ENCODE peak calls at places on chromosomes 12 and 14, in four cellular contexts. M is HCT116, L is Panc1, D is K562. X is an unnamed sample.

GRCh38 chr12:104462931-104463339 is 6.2 kb downstream of the CHST11 start:
- DNase-seq in M (no peak), L (no peak), D (peak; percentile 62), X (no peak)

GRCh38 chr14:77133718-77134338 is 7.8 kb downstream of the ZDHHC22 start:
- DNase-seq in M (no peak), L (no peak), D (peak; percentile 66), X (peak; percentile 58)

GRCh38 chr14:62003701-62004100 is 241.5 kb downstream of the SNAPC1 start:
- DNase-seq in M (no peak), L (no peak), D (no peak), X (no peak)

GRCh38 chr12:80175307-80175930 is 76.1 kb downstream of the OTOGL start:
- DNase-seq in M (no peak), L (no peak), D (no peak), X (no peak)

GRCh38 chr12:12156116-12156515 is 85.4 kb downstream of the BCL2L14 start:
- DNase-seq in M (no peak), L (no peak), D (no peak), X (no peak)

GRCh38 chr12:21941522-21942376 is 523 bp upstream of the ABCC9 start:
- DNase-seq in M (no peak), L (no peak), D (peak; percentile 24), X (no peak)

GRCh38 chr14:69056389-69056788 is 77.3 kb upstream of the ACTN1 start:
- DNase-seq in M (peak; percentile 6), L (no peak), D (peak; percentile 17), X (no peak)

GRCh38 chr12:66048218-66048842 is 82.2 kb downstream of the LLPH start:
- DNase-seq in M (no peak), L (no peak), D (no peak), X (no peak)

GRCh38 chr12:56990648-56991318 is 15.6 kb downstream of the ZBTB39 start:
- DNase-seq in M (no peak), L (no peak), D (peak; percentile 42), X (no peak)

GRCh38 chr14:91409991-91410401 is 7.6 kb downstream of the CCDC88C start:
- DNase-seq in M (no peak), L (no peak), D (no peak), X (no peak)

GRCh38 chr14:102699416-102700110 is 77.7 kb upstream of the TRAF3 start:
- DNase-seq in M (no peak), L (no peak), D (no peak), X (no peak)

GRCh38 chr12:27462151-27462694 is 15.7 kb downstream of the SMCO2 start:
- DNase-seq in M (no peak), L (no peak), D (no peak), X (no peak)

GRCh38 chr12:121214171-121214777 is 4.3 kb downstream of the P2RX4 start:
- DNase-seq in M (no peak), L (no peak), D (no peak), X (no peak)

GRCh38 chr14:35134329-35135123 is 12.2 kb downstream of the PRORP start:
- DNase-seq in M (no peak), L (no peak), D (no peak), X (no peak)

GRCh38 chr14:27040552-27040951 is 442.7 kb upstream of the NOVA1 start:
- DNase-seq in M (no peak), L (no peak), D (no peak), X (no peak)

GRCh38 chr14:73958591-73958990 is 8.5 kb downstream of the COQ6 start:
- DNase-seq in M (no peak), L (no peak), D (no peak), X (no peak)

GRCh38 chr12:122880668-122881067 is 15.3 kb downstream of the VPS37B start:
- DNase-seq in M (no peak), L (no peak), D (peak; percentile 49), X (peak; percentile 47)

GRCh38 chr12:16093825-16094224 is 182.7 kb downstream of the DERA start:
- DNase-seq in M (no peak), L (no peak), D (no peak), X (no peak)

GRCh38 chr12:38934696-38935095 is 29.3 kb upstream of the CPNE8 start:
- DNase-seq in M (no peak), L (no peak), D (no peak), X (no peak)

GRCh38 chr12:51217133-51217967 is 512 bp downstream of the POU6F1 start:
- DNase-seq in M (no peak), L (no peak), D (peak; percentile 75), X (no peak)

GRCh38 chr14:68528031-68528687 is 264.7 kb downstream of the ZFP36L1 start:
- DNase-seq in M (no peak), L (no peak), D (no peak), X (no peak)

GRCh38 chr14:100687386-100687785 is 39.3 kb upstream of the DLK1 start:
- DNase-seq in M (no peak), L (no peak), D (no peak), X (no peak)

GRCh38 chr12:127125607-127126259 is 1141.2 kb upstream of the TMEM132C start:
- DNase-seq in M (peak; percentile 97), L (no peak), D (peak; percentile 89), X (no peak)

GRCh38 chr14:35384386-35385041 is 20.0 kb downstream of the NFKBIA start:
- DNase-seq in M (no peak), L (no peak), D (peak; percentile 56), X (peak; percentile 68)

GRCh38 chr12:74780458-74781241 is 243.0 kb downstream of the ATXN7L3B start:
- DNase-seq in M (no peak), L (no peak), D (no peak), X (no peak)

GRCh38 chr12:102299731-102300130 is 102.1 kb upstream of the PMCH start:
- DNase-seq in M (no peak), L (no peak), D (no peak), X (no peak)

GRCh38 chr14:60349663-60350365 is 100.8 kb downstream of the PPM1A start:
- DNase-seq in M (peak; percentile 39), L (no peak), D (peak; percentile 61), X (peak; percentile 21)

GRCh38 chr12:49930515-49931288 is 19.8 kb upstream of the AQP2 start:
- DNase-seq in M (no peak), L (peak; percentile 35), D (no peak), X (no peak)

GRCh38 chr12:132605892-132606291 is 4.5 kb downstream of the LRCOL1 start:
- DNase-seq in M (no peak), L (no peak), D (no peak), X (no peak)

GRCh38 chr14:65170768-65171251 is 68.5 kb upstream of the MAX start:
- DNase-seq in M (no peak), L (no peak), D (peak; percentile 11), X (no peak)

GRCh38 chr14:92986254-92987147 is 63.6 kb downstream of the CHGA start:
- DNase-seq in M (no peak), L (no peak), D (no peak), X (peak; percentile 92)

GRCh38 chr12:96457191-96457930 is 32.0 kb upstream of the CFAP54 start:
- DNase-seq in M (peak; percentile 37), L (no peak), D (no peak), X (no peak)

GRCh38 chr12:52566847-52567291 is 6.8 kb downstream of the KRT74 start:
- DNase-seq in M (no peak), L (no peak), D (peak; percentile 36), X (no peak)

GRCh38 chr12:26941251-26941650 is 3.0 kb downstream of the FGFR1OP2 start:
- DNase-seq in M (no peak), L (no peak), D (no peak), X (no peak)

DNA sequence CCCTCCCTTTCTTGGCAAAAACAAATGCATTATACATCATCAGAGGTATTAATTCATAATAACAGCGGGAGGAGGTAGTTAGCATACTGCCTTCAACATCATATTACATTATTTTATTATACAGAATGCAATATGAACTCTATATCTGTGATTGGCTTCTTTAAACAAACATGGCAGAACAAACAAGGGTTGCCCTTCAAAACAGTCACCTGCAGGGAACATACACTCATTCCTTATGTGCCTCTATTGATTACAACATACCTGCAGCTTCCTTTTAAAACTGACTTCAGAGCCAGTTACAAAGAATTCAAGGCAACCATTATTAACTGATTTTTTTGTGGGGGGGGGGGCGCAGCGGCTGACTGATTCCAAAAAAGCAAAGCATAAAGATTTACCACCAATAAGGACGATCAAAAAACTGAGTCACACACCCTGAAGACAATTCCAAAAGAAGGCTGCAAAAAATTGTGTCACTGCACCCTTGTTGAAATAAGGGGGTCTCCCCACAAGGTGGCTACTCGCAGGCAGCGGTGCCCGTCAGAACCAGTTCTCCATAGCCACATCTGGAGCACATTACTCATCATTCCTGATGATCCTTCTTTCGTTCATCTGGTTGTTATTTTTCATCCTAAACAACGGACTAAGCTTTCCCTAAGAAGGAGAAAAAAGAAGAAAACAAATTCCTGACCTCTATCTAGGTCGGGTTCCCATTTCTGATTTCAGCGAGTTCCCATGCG is 51.8 kb downstream of the SMUG1 start:
- DNase-seq in M (no peak), L (no peak), D (no peak), X (peak; percentile 31)
- TF ChIP-seq TCF7L2 in M (no peak), L (no peak), D (no peak), X (no peak)

GRCh38 chr14:75242546-75243273 is 35.9 kb upstream of the FOS start:
- DNase-seq in M (no peak), L (no peak), D (no peak), X (no peak)
- TF ChIP-seq TCF7L2 in M (no peak), L (no peak), D (no peak), X (no peak)

DNA sequence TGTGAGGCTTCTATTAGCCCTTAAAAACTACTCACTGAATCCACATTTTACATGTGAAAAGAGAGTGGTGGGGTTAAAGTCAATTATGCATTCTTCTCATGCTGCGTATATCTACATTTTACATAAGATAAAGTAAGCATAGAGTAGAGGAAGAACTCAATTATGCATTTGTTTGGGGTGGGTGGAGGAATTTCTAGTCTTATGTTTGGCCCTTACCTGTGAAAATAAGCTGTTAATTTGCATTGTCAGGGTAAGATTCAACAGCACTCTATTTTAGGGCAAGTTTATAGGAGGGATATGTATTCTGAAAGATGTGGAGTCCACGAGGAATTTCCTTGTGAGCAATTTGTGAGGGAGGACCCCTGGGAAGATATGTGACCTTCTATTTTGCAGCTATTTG is 30.9 kb upstream of the CAPRIN2 start:
- DNase-seq in M (no peak), L (no peak), D (no peak), X (no peak)
- TF ChIP-seq TCF7L2 in M (no peak), L (no peak), D (no peak), X (no peak)

DNA sequence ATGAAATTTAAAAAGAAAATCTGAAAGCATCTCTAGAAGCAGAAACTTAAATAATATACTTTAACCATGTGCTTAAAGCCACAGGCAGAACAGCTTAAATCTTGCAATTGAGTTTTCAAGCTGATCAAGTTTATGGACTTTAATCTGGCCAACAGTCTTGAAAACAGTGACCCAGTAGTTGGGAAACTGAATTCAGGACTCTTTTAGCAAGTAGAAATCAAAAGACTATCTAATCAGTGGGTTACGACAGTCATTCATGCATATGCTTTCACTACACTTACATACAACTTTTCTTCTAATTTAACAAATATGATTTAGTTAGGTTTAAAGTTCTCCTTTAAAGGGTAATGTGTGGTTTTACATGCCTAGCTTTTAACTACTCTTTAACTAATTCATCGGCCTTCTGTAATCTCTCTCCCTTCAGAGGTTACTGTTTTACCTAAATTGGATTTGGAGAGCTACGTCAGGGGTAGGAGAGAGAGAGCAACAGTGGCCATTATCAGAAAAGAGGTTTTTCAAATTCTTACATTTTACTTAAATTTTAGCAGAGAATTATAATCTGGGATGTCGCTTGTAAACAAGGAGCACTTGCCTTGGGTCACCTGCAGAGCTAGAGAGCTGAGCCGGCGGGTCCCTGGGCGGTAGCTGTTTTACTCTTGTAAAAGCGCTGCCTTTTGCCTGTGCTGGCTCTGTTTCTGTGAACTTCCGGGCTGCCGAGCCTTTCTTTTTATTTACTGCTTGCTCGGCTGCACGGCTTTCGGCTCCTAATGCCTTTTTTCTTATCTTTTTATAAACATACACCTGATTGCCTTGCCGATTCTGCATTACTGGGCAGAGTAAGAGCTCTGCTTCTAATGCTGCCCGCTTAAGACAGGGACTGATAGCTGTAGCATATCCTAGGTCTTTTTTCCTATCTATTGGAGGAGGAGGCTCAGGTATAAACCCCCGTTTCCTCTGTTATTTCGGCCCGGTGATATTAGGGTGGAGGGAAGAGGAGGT is 17.4 kb upstream of the LYZ start:
- DNase-seq in M (no peak), L (no peak), D (peak; percentile 73), X (no peak)
- TF ChIP-seq TCF7L2 in M (no peak), L (no peak), D (no peak), X (no peak)

X was measured in HepG2.